ENCODE peak calls at places on chromosome X, in eight cellular contexts. One of them, this sample, is unnamed.

GRCh38 chrX:147917700-147918694 is 6.3 kb downstream of the FMR1 start:
- DNase-seq in tibial artery: no peak
- DNase-seq in RWPE2: no peak
- DNase-seq in left lung: no peak
- DNase-seq in fibroblast of lung: peak
- DNase-seq in DND-41: peak
- DNase-seq in PC-3: no peak
- DNase-seq in NB4: no peak
- DNase-seq in this sample: peak

GRCh38 chrX:94058728-94059382 is 384.8 kb downstream of the FAM133A start:
- DNase-seq in PC-3: peak
- DNase-seq in left lung: no peak
- DNase-seq in NB4: peak
- DNase-seq in tibial artery: no peak
- DNase-seq in DND-41: no peak
- DNase-seq in fibroblast of lung: no peak
- DNase-seq in RWPE2: no peak
- DNase-seq in this sample: peak

GRCh38 chrX:69152398-69152797 is 12.9 kb downstream of the PJA1 start:
- DNase-seq in DND-41: no peak
- DNase-seq in fibroblast of lung: no peak
- DNase-seq in RWPE2: no peak
- DNase-seq in left lung: no peak
- DNase-seq in PC-3: peak
- DNase-seq in NB4: peak
- DNase-seq in tibial artery: peak
- DNase-seq in this sample: peak

GRCh38 chrX:77937291-77937690 is 26.8 kb downstream of the ATP7A start:
- DNase-seq in RWPE2: no peak
- DNase-seq in fibroblast of lung: peak
- DNase-seq in PC-3: peak
- DNase-seq in DND-41: no peak
- DNase-seq in left lung: no peak
- DNase-seq in tibial artery: no peak
- DNase-seq in NB4: no peak
- DNase-seq in this sample: peak

GRCh38 chrX:129549124-129549523 is 9.1 kb downstream of the OCRL start:
- DNase-seq in fibroblast of lung: no peak
- DNase-seq in RWPE2: no peak
- DNase-seq in DND-41: no peak
- DNase-seq in left lung: no peak
- DNase-seq in tibial artery: no peak
- DNase-seq in PC-3: no peak
- DNase-seq in NB4: no peak
- DNase-seq in this sample: no peak

GRCh38 chrX:120727911-120728310 is 98.1 kb upstream of the C1GALT1C1 start:
- DNase-seq in fibroblast of lung: no peak
- DNase-seq in tibial artery: no peak
- DNase-seq in left lung: no peak
- DNase-seq in RWPE2: no peak
- DNase-seq in DND-41: no peak
- DNase-seq in PC-3: no peak
- DNase-seq in NB4: no peak
- DNase-seq in this sample: no peak

GRCh38 chrX:110987292-110987691 is 108.7 kb upstream of the PAK3 start:
- DNase-seq in RWPE2: no peak
- DNase-seq in DND-41: no peak
- DNase-seq in fibroblast of lung: no peak
- DNase-seq in PC-3: peak
- DNase-seq in tibial artery: no peak
- DNase-seq in NB4: peak
- DNase-seq in left lung: no peak
- DNase-seq in this sample: peak

GRCh38 chrX:72299891-72300630 is 5.7 kb downstream of the CITED1 start:
- DNase-seq in RWPE2: no peak
- DNase-seq in tibial artery: no peak
- DNase-seq in PC-3: no peak
- DNase-seq in left lung: no peak
- DNase-seq in NB4: no peak
- DNase-seq in DND-41: no peak
- DNase-seq in fibroblast of lung: no peak
- DNase-seq in this sample: no peak

GRCh38 chrX:66020578-66021406 is 19.1 kb downstream of the VSIG4 start:
- DNase-seq in RWPE2: no peak
- DNase-seq in tibial artery: no peak
- DNase-seq in fibroblast of lung: no peak
- DNase-seq in NB4: peak
- DNase-seq in DND-41: no peak
- DNase-seq in PC-3: no peak
- DNase-seq in left lung: no peak
- DNase-seq in this sample: no peak

GRCh38 chrX:74371823-74372222 is 49.5 kb upstream of the SLC16A2 start:
- DNase-seq in PC-3: no peak
- DNase-seq in fibroblast of lung: peak
- DNase-seq in left lung: no peak
- DNase-seq in NB4: no peak
- DNase-seq in tibial artery: no peak
- DNase-seq in RWPE2: no peak
- DNase-seq in DND-41: no peak
- DNase-seq in this sample: no peak

GRCh38 chrX:65667503-65668355 is at the start of gene MSN:
- DNase-seq in tibial artery: peak
- DNase-seq in RWPE2: no peak
- DNase-seq in fibroblast of lung: peak
- DNase-seq in left lung: peak
- DNase-seq in PC-3: peak
- DNase-seq in NB4: peak
- DNase-seq in DND-41: peak
- DNase-seq in this sample: peak

GRCh38 chrX:40945366-40945713 is 139.9 kb upstream of the USP9X start:
- DNase-seq in tibial artery: peak
- DNase-seq in PC-3: peak
- DNase-seq in NB4: peak
- DNase-seq in RWPE2: no peak
- DNase-seq in left lung: no peak
- DNase-seq in DND-41: no peak
- DNase-seq in fibroblast of lung: peak
- DNase-seq in this sample: peak

DNA sequence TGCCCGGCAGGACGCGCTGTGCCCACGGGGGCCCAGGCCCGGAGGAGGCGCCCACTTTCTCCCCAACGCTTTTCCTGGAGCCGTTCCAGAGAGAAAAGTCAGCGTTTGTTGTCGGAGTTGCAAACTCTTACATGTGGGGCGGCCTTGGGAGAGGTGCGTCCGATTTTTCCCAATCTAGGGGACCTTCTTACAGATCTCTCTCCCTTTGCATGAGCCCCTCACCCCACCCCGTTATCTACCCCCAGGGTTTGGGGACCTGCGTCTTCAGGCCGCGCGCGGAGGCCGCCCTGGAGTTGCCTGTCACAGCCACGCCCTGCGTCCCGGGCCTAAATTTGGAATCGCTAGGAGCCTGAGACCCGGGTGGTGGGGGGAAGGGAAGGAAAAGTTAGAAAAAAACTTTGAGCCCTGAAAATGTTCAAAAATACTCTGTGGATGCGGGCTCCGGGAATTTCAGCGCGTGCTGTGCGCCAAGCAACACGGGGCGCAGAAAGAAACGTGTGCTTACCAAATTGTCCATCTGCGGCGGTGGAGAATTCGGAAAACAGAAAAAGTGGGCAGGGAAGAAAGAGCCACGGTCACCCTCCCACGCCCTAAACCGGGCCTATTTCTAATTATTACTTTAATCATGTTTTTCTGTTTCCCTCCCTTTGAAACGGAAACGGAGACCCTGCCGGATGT is 587 bp downstream of the CD99 start:
- DNase-seq in RWPE2: no peak
- DNase-seq in tibial artery: peak
- DNase-seq in PC-3: peak
- DNase-seq in fibroblast of lung: peak
- DNase-seq in DND-41: peak
- DNase-seq in NB4: peak
- DNase-seq in left lung: peak
- DNase-seq in this sample: peak
- TF ChIP-seq CTCF in RWPE2: no peak
- TF ChIP-seq CTCF in tibial artery: no peak
- TF ChIP-seq CTCF in PC-3: no peak
- TF ChIP-seq CTCF in fibroblast of lung: no peak
- TF ChIP-seq CTCF in DND-41: no peak
- TF ChIP-seq CTCF in NB4: no peak
- TF ChIP-seq CTCF in left lung: no peak
- TF ChIP-seq CTCF in this sample: no peak

GRCh38 chrX:10186355-10186754 is 29.6 kb downstream of the CLCN4 start:
- DNase-seq in left lung: no peak
- DNase-seq in DND-41: no peak
- DNase-seq in PC-3: no peak
- DNase-seq in NB4: no peak
- DNase-seq in tibial artery: no peak
- DNase-seq in RWPE2: no peak
- DNase-seq in fibroblast of lung: no peak
- DNase-seq in this sample: no peak

GRCh38 chrX:10193587-10193986 is 36.8 kb downstream of the CLCN4 start:
- DNase-seq in DND-41: no peak
- DNase-seq in PC-3: no peak
- DNase-seq in left lung: no peak
- DNase-seq in tibial artery: no peak
- DNase-seq in RWPE2: no peak
- DNase-seq in NB4: no peak
- DNase-seq in fibroblast of lung: no peak
- DNase-seq in this sample: no peak

GRCh38 chrX:10187421-10187820 is 30.6 kb downstream of the CLCN4 start:
- DNase-seq in PC-3: no peak
- DNase-seq in tibial artery: no peak
- DNase-seq in DND-41: no peak
- DNase-seq in fibroblast of lung: no peak
- DNase-seq in left lung: no peak
- DNase-seq in RWPE2: no peak
- DNase-seq in NB4: no peak
- DNase-seq in this sample: no peak

GRCh38 chrX:10190367-10190766 is 33.6 kb downstream of the CLCN4 start:
- DNase-seq in DND-41: peak
- DNase-seq in fibroblast of lung: peak
- DNase-seq in NB4: peak
- DNase-seq in tibial artery: peak
- DNase-seq in PC-3: peak
- DNase-seq in left lung: no peak
- DNase-seq in RWPE2: no peak
- DNase-seq in this sample: peak

DNA sequence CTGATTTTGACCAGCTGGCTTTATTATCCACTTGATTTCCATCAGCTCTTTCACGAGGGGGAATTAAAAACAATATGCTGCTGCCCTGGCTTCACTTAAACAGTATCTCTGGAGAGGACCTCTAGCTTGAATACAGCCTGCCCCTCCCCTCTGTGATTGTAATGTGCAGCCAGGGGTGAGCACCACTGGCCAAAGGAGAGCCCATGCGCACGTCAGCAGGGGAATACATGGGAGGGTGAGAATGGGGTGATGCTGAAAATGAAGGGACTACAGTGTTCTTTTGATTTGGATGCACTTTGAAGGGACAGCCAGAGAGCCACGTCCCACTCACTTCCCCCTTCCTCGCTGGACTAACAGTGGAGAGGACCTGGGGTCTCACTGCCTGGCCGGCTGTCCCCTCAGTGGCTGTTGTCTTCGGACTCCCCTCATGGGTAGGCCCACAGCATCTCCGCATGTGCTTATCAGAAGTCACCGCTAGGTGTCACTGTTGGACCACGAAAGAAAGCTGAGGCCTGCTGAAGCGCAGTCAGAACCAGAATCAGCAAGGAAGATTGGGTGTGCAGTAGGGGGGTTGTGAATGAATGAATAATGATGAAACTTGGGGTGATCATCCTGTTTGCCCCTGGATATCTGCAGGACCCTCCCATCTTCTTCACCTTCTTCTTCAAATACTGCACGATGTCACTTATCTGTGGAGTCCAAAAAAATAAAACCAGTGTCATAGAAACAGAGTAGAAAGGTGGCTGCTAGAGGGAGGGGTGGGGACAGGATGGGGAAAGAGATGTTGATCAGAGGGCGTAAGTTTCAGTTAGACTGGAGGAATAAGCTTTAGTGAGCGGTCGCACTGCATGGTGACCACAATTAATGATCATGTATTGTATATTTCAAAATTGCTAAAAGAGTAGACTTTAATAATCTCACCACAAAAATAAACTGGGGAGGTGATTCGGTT is 32.8 kb downstream of the CLCN4 start:
- DNase-seq in NB4: peak
- DNase-seq in tibial artery: peak
- DNase-seq in fibroblast of lung: peak
- DNase-seq in DND-41: peak
- DNase-seq in left lung: peak
- DNase-seq in RWPE2: no peak
- DNase-seq in PC-3: peak
- DNase-seq in this sample: peak
- H3K4me3 ChIP-seq in NB4: no peak
- H3K4me3 ChIP-seq in tibial artery: no peak
- H3K4me3 ChIP-seq in fibroblast of lung: no peak
- H3K4me3 ChIP-seq in DND-41: no peak
- H3K4me3 ChIP-seq in left lung: no peak
- H3K4me3 ChIP-seq in RWPE2: no peak
- H3K4me3 ChIP-seq in PC-3: no peak
- H3K4me3 ChIP-seq in this sample: no peak

DNA sequence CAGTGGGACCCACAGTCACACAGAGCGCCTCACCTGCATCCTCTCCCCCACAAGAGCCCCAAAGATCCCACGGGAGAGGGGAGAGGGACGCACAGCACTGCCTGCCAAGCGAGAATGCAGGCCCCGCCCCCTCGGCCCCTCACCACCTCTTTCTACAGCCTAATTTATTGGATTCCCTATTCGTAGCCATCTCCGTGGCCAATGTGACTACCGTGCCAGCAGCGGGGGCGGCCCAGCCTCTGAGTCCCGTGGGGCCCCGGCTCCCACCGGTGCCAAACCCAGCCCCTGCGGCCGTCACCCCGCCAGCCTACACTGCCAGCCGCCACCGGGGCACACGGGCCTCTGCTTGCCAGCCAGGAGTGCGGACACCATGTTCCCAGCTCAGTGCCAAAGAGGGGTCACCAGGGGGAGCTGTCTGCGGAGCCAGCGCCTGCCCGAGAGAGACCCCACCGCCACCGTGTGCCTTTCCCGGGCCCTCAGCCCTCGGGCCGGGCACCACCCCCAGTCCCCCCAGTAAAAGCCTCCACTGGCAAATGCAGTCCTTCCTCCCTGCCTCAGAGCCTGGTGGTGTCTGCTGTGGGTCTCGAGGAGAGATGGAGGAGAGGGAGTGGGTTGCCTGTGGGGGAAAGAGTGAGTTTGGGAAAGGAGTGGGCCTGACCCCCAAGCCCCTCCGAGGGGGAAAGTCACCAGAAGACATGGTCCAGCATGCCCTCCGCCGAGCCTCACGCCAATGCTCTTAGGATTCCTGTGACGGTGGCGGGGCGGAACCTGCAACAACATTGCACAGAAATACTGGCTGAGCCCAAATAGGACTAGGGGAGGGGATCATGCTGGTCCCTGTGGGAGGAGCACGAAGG is 19.6 kb upstream of the PLXNB3 start:
- DNase-seq in left lung: no peak
- DNase-seq in RWPE2: no peak
- DNase-seq in PC-3: peak
- DNase-seq in fibroblast of lung: no peak
- DNase-seq in NB4: no peak
- DNase-seq in DND-41: no peak
- DNase-seq in tibial artery: no peak
- DNase-seq in this sample: no peak
- TF ChIP-seq CTCF in left lung: no peak
- TF ChIP-seq CTCF in RWPE2: no peak
- TF ChIP-seq CTCF in PC-3: peak
- TF ChIP-seq CTCF in fibroblast of lung: peak
- TF ChIP-seq CTCF in NB4: no peak
- TF ChIP-seq CTCF in DND-41: peak
- TF ChIP-seq CTCF in tibial artery: no peak
- TF ChIP-seq CTCF in this sample: peak

GRCh38 chrX:119695535-119696050 is 2.6 kb upstream of the SEPTIN6 start:
- DNase-seq in PC-3: no peak
- DNase-seq in left lung: no peak
- DNase-seq in NB4: no peak
- DNase-seq in DND-41: no peak
- DNase-seq in RWPE2: no peak
- DNase-seq in tibial artery: no peak
- DNase-seq in fibroblast of lung: no peak
- DNase-seq in this sample: no peak
- H3K4me3 ChIP-seq in PC-3: no peak
- H3K4me3 ChIP-seq in left lung: no peak
- H3K4me3 ChIP-seq in NB4: no peak
- H3K4me3 ChIP-seq in DND-41: no peak
- H3K4me3 ChIP-seq in RWPE2: no peak
- H3K4me3 ChIP-seq in tibial artery: no peak
- H3K4me3 ChIP-seq in fibroblast of lung: no peak
- H3K4me3 ChIP-seq in this sample: no peak